ENCODE peak calls at places on chromosomes 12 and 14, in six cellular contexts. D is DND-41, L is astrocyte, F is IMR-90, V is spleen, X is ascending aorta. T is an unnamed sample.

GRCh38 chr12:51262758-51263177 is 7.4 kb downstream of the SMAGP start:
- DNase-seq in X (no peak), F (peak; percentile 48), D (peak; percentile 51), V (peak; percentile 82), L (peak; percentile 33), T (no peak)

GRCh38 chr12:95396849-95397498 is 77.0 kb upstream of the METAP2 start:
- DNase-seq in X (no peak), V (no peak), F (peak; percentile 68), D (no peak), L (no peak), T (no peak)

GRCh38 chr12:96774501-96775256 is 132.4 kb upstream of the NEDD1 start:
- DNase-seq in F (peak; percentile 27), X (no peak), L (peak; percentile 49), V (no peak), D (no peak), T (no peak)

GRCh38 chr12:67519824-67520433 is 128.6 kb upstream of the DYRK2 start:
- DNase-seq in F (no peak), D (no peak), V (no peak), X (no peak), L (no peak), T (no peak)

GRCh38 chr14:101361044-101361443 is 200.3 kb upstream of the DIO3 start:
- DNase-seq in D (no peak), F (no peak), L (no peak), V (peak; percentile 80), X (no peak), T (no peak)

GRCh38 chr12:127083028-127083949 is 1183.7 kb upstream of the TMEM132C start:
- DNase-seq in X (no peak), V (no peak), D (peak; percentile 57), F (peak; percentile 65), L (peak; percentile 79), T (no peak)

GRCh38 chr14:97978336-97978735 is 1181.2 kb downstream of the VRK1 start:
- DNase-seq in D (peak; percentile 92), L (peak; percentile 61), X (peak; percentile 82), V (peak; percentile 80), F (no peak), T (peak; percentile 38)

GRCh38 chr12:66879392-66879791 is 200.5 kb upstream of the GRIP1 start:
- DNase-seq in V (no peak), X (no peak), D (no peak), F (no peak), L (no peak), T (no peak)

GRCh38 chr14:63650336-63650952 is 8.8 kb upstream of the WDR89 start:
- DNase-seq in X (no peak), D (peak; percentile 49), F (peak; percentile 42), V (no peak), L (no peak), T (no peak)

GRCh38 chr14:22835505-22835904 is 880 bp upstream of the MMP14 start:
- DNase-seq in D (no peak), F (no peak), L (no peak), X (no peak), V (no peak), T (no peak)

GRCh38 chr14:98173291-98173690 is 1098.7 kb downstream of the BCL11B start:
- DNase-seq in V (peak; percentile 80), F (no peak), L (no peak), D (peak; percentile 99), X (no peak), T (no peak)

GRCh38 chr12:116861331-116861730 is 19.9 kb downstream of the HRK start:
- DNase-seq in L (peak; percentile 72), V (peak; percentile 82), F (peak; percentile 90), D (peak; percentile 79), X (peak; percentile 68), T (no peak)

GRCh38 chr14:23054000-23054811 is 3.1 kb downstream of the CDH24 start:
- DNase-seq in D (peak; percentile 42), X (no peak), V (no peak), L (no peak), F (no peak), T (no peak)

GRCh38 chr12:123986374-123986920 is 13.4 kb downstream of the ZNF664 start:
- DNase-seq in X (no peak), F (no peak), V (no peak), L (no peak), D (no peak), T (no peak)

GRCh38 chr12:22653790-22654189 is 28.8 kb downstream of the ETNK1 start:
- DNase-seq in F (no peak), V (no peak), X (no peak), L (no peak), D (no peak), T (no peak)

GRCh38 chr14:66444271-66444987 is 41.7 kb upstream of the CCDC196 start:
- DNase-seq in X (no peak), L (no peak), D (no peak), F (peak; percentile 1), V (no peak), T (no peak)

GRCh38 chr14:95432152-95433093 is 84.0 kb downstream of the SYNE3 start:
- DNase-seq in V (no peak), F (peak; percentile 6), D (peak; percentile 12), L (no peak), X (no peak), T (no peak)

GRCh38 chr14:23172572-23172971 is 10.9 kb downstream of the SLC7A8 start:
- DNase-seq in L (no peak), X (no peak), V (no peak), F (no peak), D (peak; percentile 18), T (no peak)

GRCh38 chr12:119699199-119699765 is 31.3 kb downstream of the PRKAB1 start:
- DNase-seq in D (no peak), X (no peak), V (no peak), F (no peak), L (no peak), T (no peak)

GRCh38 chr12:109927622-109928021 is 27.5 kb downstream of the TCHP start:
- DNase-seq in D (peak; percentile 39), L (no peak), F (peak; percentile 41), X (no peak), V (no peak), T (no peak)

GRCh38 chr12:128586630-128587029 is 237.1 kb downstream of the SLC15A4 start:
- DNase-seq in V (no peak), D (no peak), X (no peak), F (no peak), L (no peak), T (no peak)

GRCh38 chr14:105060751-105061427 is 4.3 kb downstream of the GPR132 start:
- DNase-seq in X (no peak), F (no peak), V (peak; percentile 94), D (no peak), L (no peak), T (no peak)

GRCh38 chr12:63937381-63938168 is 93.1 kb downstream of the SRGAP1 start:
- DNase-seq in X (no peak), L (no peak), D (no peak), F (no peak), V (no peak), T (no peak)

GRCh38 chr14:22822619-22823551 is 6.8 kb upstream of the MRPL52 start:
- DNase-seq in L (peak; percentile 85), X (peak; percentile 90), F (peak; percentile 86), V (peak; percentile 93), D (no peak), T (no peak)

GRCh38 chr12:67220065-67220464 is 49.1 kb upstream of the CAND1 start:
- DNase-seq in X (no peak), F (no peak), L (no peak), D (no peak), V (no peak), T (no peak)

GRCh38 chr14:77580964-77581505 is 35.4 kb downstream of the SPTLC2 start:
- DNase-seq in L (peak; percentile 74), X (no peak), F (peak; percentile 89), V (no peak), D (no peak), T (no peak)

GRCh38 chr12:45235087-45236025 is 19.5 kb downstream of the ANO6 start:
- DNase-seq in V (no peak), X (peak; percentile 81), F (peak; percentile 69), L (peak; percentile 82), D (no peak), T (peak; percentile 9)

GRCh38 chr12:132100306-132101065 is 43.6 kb downstream of the DDX51 start:
- DNase-seq in F (no peak), X (no peak), V (no peak), L (no peak), D (no peak), T (no peak)

GRCh38 chr14:26730929-26731618 is 133.2 kb upstream of the NOVA1 start:
- DNase-seq in D (no peak), X (no peak), F (peak; percentile 3), V (no peak), L (no peak), T (no peak)
- TF ChIP-seq CTCF in D (peak; percentile 6), X (peak; percentile 10), F (peak; percentile 50), V (no peak), L (peak; percentile 22), T (peak; percentile 17)

GRCh38 chr14:61489002-61489401 is 167.6 kb downstream of the PRKCH start:
- DNase-seq in D (no peak), V (no peak), X (no peak), L (no peak), F (no peak), T (no peak)
- H3K4me1 ChIP-seq in D (no peaks in the 10 kb centered on the region), V (peaks cover 56% of the 10 kb centered on the region), X (no peaks in the 10 kb centered on the region), L (peaks cover 20% of the 10 kb centered on the region), F (peaks cover 17% of the 10 kb centered on the region), T (peaks cover 14% of the 10 kb centered on the region)

GRCh38 chr14:99752486-99753121 is 40.6 kb upstream of the EML1 start:
- DNase-seq in V (no peak), D (no peak), X (no peak), L (peak; percentile 69), F (peak; percentile 76), T (no peak)
- H3K4me3 ChIP-seq in V (no peak overlapping the region), D (no peak overlapping the region), X (no peak overlapping the region), L (peak overlapping the region; percentile 13), F (no peak overlapping the region), T (no peak overlapping the region)

DNA sequence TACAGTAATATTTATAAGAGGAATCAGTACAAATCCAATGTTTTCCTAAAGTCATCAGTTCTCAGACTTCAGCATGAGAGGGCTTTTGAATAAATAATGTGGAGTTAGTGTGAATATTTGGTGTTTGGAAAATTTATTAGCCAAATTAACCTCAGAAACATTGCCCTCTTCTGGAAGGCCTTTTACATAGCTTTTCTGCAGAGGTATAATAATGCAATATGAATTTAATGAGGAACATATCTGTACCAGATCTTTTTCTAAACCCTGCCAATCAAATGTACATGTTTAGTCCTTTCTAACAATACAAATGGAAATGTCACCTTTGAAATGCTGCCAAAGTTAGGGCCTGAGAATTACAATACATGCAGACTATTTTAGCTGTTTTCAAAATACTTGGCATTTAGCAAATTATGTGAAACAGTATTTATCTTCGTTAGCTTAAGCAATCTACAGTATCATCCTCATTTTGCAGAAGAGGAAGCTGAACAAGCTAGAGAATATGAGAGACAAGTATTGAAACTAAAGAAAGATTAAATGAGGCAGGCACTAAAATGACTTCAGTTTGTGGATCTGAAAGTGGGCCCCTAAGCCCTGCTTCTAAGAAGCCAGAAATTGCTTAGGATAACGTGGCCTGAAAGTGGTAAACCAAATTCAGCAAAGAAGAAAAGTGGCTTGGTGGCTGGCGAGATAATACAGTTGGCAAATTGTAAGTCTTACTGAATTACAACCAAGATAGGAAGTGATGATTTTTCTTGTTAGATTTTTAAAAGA is 60.4 kb upstream of the MANSC4 start:
- DNase-seq in V (no peak), L (no peak), D (no peak), X (no peak), F (no peak), T (no peak)
- TF ChIP-seq CTCF in V (no peak), L (peak; percentile 29), D (peak; percentile 32), X (no peak), F (peak; percentile 58), T (no peak)

GRCh38 chr14:52877628-52878027 is 73.2 kb downstream of the FERMT2 start:
- DNase-seq in X (no peak), F (peak; percentile 72), L (peak; percentile 76), D (no peak), V (no peak), T (no peak)
- H3K4me1 ChIP-seq in X (no peaks in the 10 kb centered on the region), F (peaks cover 16% of the 10 kb centered on the region), L (peaks cover 20% of the 10 kb centered on the region), D (no peaks in the 10 kb centered on the region), V (peaks cover 29% of the 10 kb centered on the region), T (peaks cover 62% of the 10 kb centered on the region)

T was measured in thoracic aorta.